ENCODE peak calls at places on chromosomes 6 and 20, in five cellular contexts. B, S, H, T and I are unnamed samples.

GRCh38 chr6:101403566-101403965 is 10.1 kb downstream of the GRIK2 start:
- DNase-seq in B (no peak), S (no peak), H (no peak), T (no peak), I (no peak)

GRCh38 chr6:28171271-28171670 is 29.6 kb downstream of the ZKSCAN8 start:
- DNase-seq in B (no peak), S (no peak), H (no peak), T (no peak), I (no peak)

GRCh38 chr20:50263831-50264230 is 73.2 kb downstream of the CEBPB start:
- DNase-seq in B (no peak), S (no peak), H (no peak), T (no peak), I (no peak)

GRCh38 chr6:74780831-74781230 is 425.0 kb downstream of the COL12A1 start:
- DNase-seq in B (no peak), S (no peak), H (peak; percentile 62), T (no peak), I (no peak)

GRCh38 chr6:20919677-20920385 is 385.6 kb downstream of the CDKAL1 start:
- DNase-seq in B (no peak), S (no peak), H (peak; percentile 55), T (peak; percentile 35), I (no peak)

GRCh38 chr6:33860706-33861474 is 57.1 kb upstream of the MLN start:
- DNase-seq in B (peak; percentile 15), S (no peak), H (peak; percentile 62), T (peak; percentile 51), I (no peak)

GRCh38 chr20:21229163-21229562 is 74.0 kb upstream of the XRN2 start:
- DNase-seq in B (no peak), S (no peak), H (no peak), T (no peak), I (no peak)

GRCh38 chr6:16819752-16820151 is 58.5 kb upstream of the ATXN1 start:
- DNase-seq in B (no peak), S (no peak), H (no peak), T (peak; percentile 16), I (no peak)

GRCh38 chr6:42821341-42821668 is 39.5 kb downstream of the BICRAL start:
- DNase-seq in B (no peak), S (no peak), H (no peak), T (no peak), I (no peak)

GRCh38 chr6:131764350-131764749 is 43.5 kb upstream of the ENPP1 start:
- DNase-seq in B (no peak), S (no peak), H (peak; percentile 32), T (no peak), I (no peak)